ENCODE peak calls at places on chromosomes 7 and 10, in seven cellular contexts. L, N, E, K, V, J and B are unnamed samples.

GRCh38 chr7:157335991-157336382 is 817 bp upstream of the DNAJB6 start:
- DNase-seq in L (no peak), N (no peak), E (no peak), K (no peak), V (no peak), J (no peak), B (no peak)

GRCh38 chr10:133140417-133141143 is 19.4 kb upstream of the KNDC1 start:
- DNase-seq in L (no peak), N (no peak), E (no peak), K (no peak), V (no peak), J (no peak), B (no peak)

GRCh38 chr7:30804078-30804661 is 33.0 kb downstream of the MINDY4 start:
- DNase-seq in L (no peak), N (peak; percentile 68), E (no peak), K (no peak), V (no peak), J (no peak), B (peak; percentile 69)

GRCh38 chr10:126250527-126251310 is 137.6 kb downstream of the ADAM12 start:
- DNase-seq in L (no peak), N (peak; percentile 68), E (no peak), K (no peak), V (no peak), J (no peak), B (no peak)

GRCh38 chr7:106029941-106030340 is 66.9 kb downstream of the CDHR3 start:
- DNase-seq in L (no peak), N (no peak), E (no peak), K (no peak), V (no peak), J (no peak), B (no peak)

GRCh38 chr7:26675143-26675887 is 189.1 kb downstream of the SKAP2 start:
- DNase-seq in L (no peak), N (no peak), E (no peak), K (no peak), V (no peak), J (no peak), B (peak; percentile 81)

GRCh38 chr7:134514663-134515062 is 12.7 kb upstream of the AKR1B10 start:
- DNase-seq in L (peak; percentile 77), N (peak; percentile 87), E (peak; percentile 92), K (no peak), V (peak; percentile 13), J (no peak), B (no peak)

GRCh38 chr7:69078997-69079769 is 519.1 kb upstream of the AUTS2 start:
- DNase-seq in L (no peak), N (peak; percentile 79), E (no peak), K (no peak), V (no peak), J (no peak), B (no peak)

GRCh38 chr7:139721417-139721816 is 56.4 kb downstream of the HIPK2 start:
- DNase-seq in L (no peak), N (no peak), E (no peak), K (no peak), V (no peak), J (no peak), B (no peak)

GRCh38 chr7:139722604-139723003 is 55.2 kb downstream of the HIPK2 start:
- DNase-seq in L (no peak), N (no peak), E (no peak), K (no peak), V (no peak), J (no peak), B (no peak)

GRCh38 chr7:139720705-139721231 is 57.0 kb downstream of the HIPK2 start:
- DNase-seq in L (no peak), N (no peak), E (no peak), K (no peak), V (no peak), J (no peak), B (no peak)

GRCh38 chr7:139720186-139720585 is 57.6 kb downstream of the HIPK2 start:
- DNase-seq in L (no peak), N (no peak), E (no peak), K (no peak), V (no peak), J (no peak), B (no peak)

GRCh38 chr7:139721844-139722243 is 56.0 kb downstream of the HIPK2 start:
- DNase-seq in L (no peak), N (no peak), E (no peak), K (no peak), V (no peak), J (no peak), B (no peak)
- H3K27ac ChIP-seq in L (no peak overlapping the region), N (peak overlapping the region; percentile 30), E (peak overlapping the region; percentile 7), K (peak overlapping the region; percentile 52), V (no peak overlapping the region), J (no peak overlapping the region), B (no peak overlapping the region)

GRCh38 chr10:95289921-95290421 is 832 bp downstream of the PDLIM1 start:
- DNase-seq in L (no peak), N (no peak), E (no peak), K (no peak), V (no peak), J (no peak), B (no peak)

GRCh38 chr10:95287281-95287680 is 3.5 kb downstream of the PDLIM1 start:
- DNase-seq in L (no peak), N (peak; percentile 53), E (no peak), K (no peak), V (no peak), J (no peak), B (no peak)

GRCh38 chr10:95289003-95289920 is 1.5 kb downstream of the PDLIM1 start:
- DNase-seq in L (peak; percentile 41), N (peak; percentile 48), E (peak; percentile 81), K (no peak), V (no peak), J (no peak), B (no peak)

GRCh38 chr10:95286707-95287106 is 4.1 kb downstream of the PDLIM1 start:
- DNase-seq in L (no peak), N (no peak), E (no peak), K (no peak), V (no peak), J (no peak), B (no peak)

GRCh38 chr10:95288273-95288672 is 2.5 kb downstream of the PDLIM1 start:
- DNase-seq in L (no peak), N (no peak), E (no peak), K (no peak), V (no peak), J (no peak), B (no peak)
- H3K4me1 ChIP-seq in L (peaks cover 40% of the 10 kb centered on the region), N (peaks cover 30% of the 10 kb centered on the region), E (peaks cover 45% of the 10 kb centered on the region), K (no peaks in the 10 kb centered on the region), V (peaks cover 33% of the 10 kb centered on the region), J (peaks cover 58% of the 10 kb centered on the region), B (peaks cover 25% of the 10 kb centered on the region)

GRCh38 chr7:118803-119376 is 73.5 kb upstream of the FAM20C start:
- DNase-seq in L (no peak), N (no peak), E (no peak), K (no peak), V (no peak), J (no peak), B (no peak)
- H3K27ac ChIP-seq in L (no peak overlapping the region), N (no peak overlapping the region), E (no peak overlapping the region), K (peak overlapping the region; percentile 67), V (no peak overlapping the region), J (no peak overlapping the region), B (no peak overlapping the region)

DNA sequence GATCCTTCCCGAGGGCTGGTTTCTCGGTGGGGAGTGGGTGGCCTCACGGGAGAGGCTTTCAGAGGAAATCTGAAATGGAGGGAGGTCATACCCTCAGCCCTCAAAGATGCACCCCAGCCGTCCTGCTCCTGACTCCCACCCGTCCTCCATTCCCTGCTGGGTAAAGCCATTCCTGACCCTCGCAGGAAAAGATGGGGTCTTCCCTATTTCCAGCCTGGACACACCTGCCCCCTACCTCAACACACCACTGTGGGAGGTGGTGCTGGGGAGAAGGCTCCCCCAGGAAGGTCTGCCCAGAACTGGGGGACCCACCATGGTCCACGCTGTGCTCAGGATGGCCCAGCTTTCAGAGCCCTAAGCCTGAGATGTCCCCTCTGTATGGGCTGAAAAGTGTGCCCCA is 86.9 kb downstream of the CHST15 start:
- DNase-seq in L (no peak), N (no peak), E (no peak), K (no peak), V (no peak), J (no peak), B (no peak)
- H3K4me1 ChIP-seq in L (peaks cover 3% of the 10 kb centered on the region), N (no peaks in the 10 kb centered on the region), E (no peaks in the 10 kb centered on the region), K (no peaks in the 10 kb centered on the region), V (no peaks in the 10 kb centered on the region), J (no peaks in the 10 kb centered on the region), B (peaks cover 6% of the 10 kb centered on the region)

DNA sequence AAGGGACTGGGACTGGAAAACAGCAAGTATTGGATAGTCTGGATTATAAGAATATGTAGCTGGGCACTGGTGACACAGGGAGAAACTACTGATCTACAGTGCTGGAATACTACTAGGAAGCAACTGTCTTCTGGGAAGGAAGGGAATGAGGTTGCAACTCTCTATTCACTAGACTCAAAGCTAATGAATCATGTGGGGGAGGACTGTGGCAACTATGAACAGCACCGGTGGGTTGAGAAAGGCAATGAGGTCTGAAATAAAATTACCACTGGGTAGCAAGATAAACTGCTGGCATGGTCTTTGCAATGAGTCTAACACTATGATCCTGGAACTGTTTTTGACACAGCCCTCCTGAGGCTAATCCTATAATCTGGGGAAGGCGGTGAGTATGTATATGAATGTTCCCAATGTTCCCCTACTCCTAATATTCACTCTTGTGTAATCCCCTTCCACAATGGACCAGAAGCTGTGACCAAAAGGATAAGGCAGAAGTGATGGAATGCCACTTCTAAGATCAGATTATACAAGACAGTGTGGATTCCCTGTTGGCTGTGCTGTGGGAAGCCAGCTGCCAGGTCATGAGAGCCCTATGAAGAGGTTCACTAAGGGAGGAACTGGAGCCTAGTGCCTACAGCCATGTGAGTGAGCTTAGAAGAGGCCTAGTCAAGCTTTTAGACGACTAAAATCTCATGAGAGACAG is 101.3 kb upstream of the DNAJB12 start:
- DNase-seq in L (no peak), N (peak; percentile 64), E (no peak), K (no peak), V (no peak), J (no peak), B (no peak)
- H3K27ac ChIP-seq in L (no peak overlapping the region), N (no peak overlapping the region), E (no peak overlapping the region), K (no peak overlapping the region), V (no peak overlapping the region), J (no peak overlapping the region), B (no peak overlapping the region)